ENCODE peak calls at places on chromosomes 2 and 18, in ten cellular contexts. B is transverse colon; X is NCI-H2081 treated with DMSO at 0.1 percent for 48 hours; V is A172; M is SW 1271; L is fibroblast of the conjunctiva; P is NCI-H774; H is GM04504; U is dermis blood vessel endothelial cell; N is stimulated activated CD4-positive, alpha-beta T cell treated with anti-CD3 and anti-CD28 coated beads, Interleukin-2, amount 100 ng/mL, for 24 hours. K is an unnamed sample.

GRCh38 chr2:88212251-88212790 is 42.2 kb downstream of the THNSL2 start:
- DNase-seq in B (no peak), X (no peak), V (no peak), M (no peak), L (no peak), P (no peak), H (peak), U (no peak), N (no peak), K (no peak)

GRCh38 chr2:70790079-70790963 is at the start of gene FIGLA:
- DNase-seq in B (no peak), X (no peak), V (no peak), M (no peak), L (no peak), P (no peak), H (no peak), U (peak), N (peak), K (no peak)

GRCh38 chr18:68826111-68826510 is 28.2 kb downstream of the CCDC102B start:
- DNase-seq in B (no peak), X (no peak), V (no peak), M (no peak), L (no peak), P (no peak), H (peak), U (no peak), N (no peak), K (no peak)

GRCh38 chr2:171627412-171627811 is 59.9 kb upstream of the DYNC1I2 start:
- DNase-seq in B (no peak), X (no peak), V (no peak), M (no peak), L (no peak), P (no peak), H (no peak), U (no peak), N (no peak), K (no peak)

GRCh38 chr2:234135750-234136221 is 85.3 kb downstream of the SPP2 start:
- DNase-seq in B (peak), X (peak), V (peak), M (peak), L (peak), P (peak), H (peak), U (peak), N (peak), K (peak)

GRCh38 chr2:116879646-116880045 is 934.8 kb upstream of the DDX18 start:
- DNase-seq in B (no peak), X (peak), V (no peak), M (no peak), L (no peak), P (no peak), H (no peak), U (no peak), N (no peak), K (no peak)

GRCh38 chr2:231308219-231308618 is 87.3 kb upstream of the B3GNT7 start:
- DNase-seq in B (no peak), X (no peak), V (no peak), M (no peak), L (no peak), P (no peak), H (no peak), U (no peak), N (no peak), K (no peak)

GRCh38 chr2:33275689-33276444 is 200.6 kb upstream of the RASGRP3 start:
- DNase-seq in B (no peak), X (no peak), V (peak), M (peak), L (peak), P (no peak), H (peak), U (peak), N (peak), K (peak)

GRCh38 chr2:46241344-46241743 is 55.9 kb upstream of the EPAS1 start:
- DNase-seq in B (no peak), X (no peak), V (peak), M (no peak), L (no peak), P (no peak), H (no peak), U (peak), N (no peak), K (no peak)

GRCh38 chr2:171579481-171579880 is 57.2 kb downstream of the CYBRD1 start:
- DNase-seq in B (no peak), X (no peak), V (no peak), M (no peak), L (no peak), P (no peak), H (no peak), U (no peak), N (no peak), K (no peak)

GRCh38 chr2:210324458-210324857 is 9.5 kb upstream of the MYL1 start:
- DNase-seq in B (no peak), X (no peak), V (no peak), M (no peak), L (no peak), P (no peak), H (no peak), U (no peak), N (no peak), K (no peak)

GRCh38 chr2:52429740-52430139 is 1337.9 kb upstream of the CHAC2 start:
- DNase-seq in B (no peak), X (no peak), V (no peak), M (no peak), L (no peak), P (no peak), H (no peak), U (no peak), N (no peak), K (no peak)

GRCh38 chr2:188303363-188304031 is 11.8 kb downstream of the GULP1 start:
- DNase-seq in B (no peak), X (no peak), V (peak), M (peak), L (no peak), P (no peak), H (peak), U (peak), N (no peak), K (no peak)

GRCh38 chr2:230664128-230664527 is 48.5 kb upstream of the CAB39 start:
- DNase-seq in B (no peak), X (no peak), V (no peak), M (no peak), L (peak), P (no peak), H (no peak), U (no peak), N (no peak), K (no peak)

GRCh38 chr2:45769786-45770576 is 118.5 kb downstream of the PRKCE start:
- DNase-seq in B (no peak), X (no peak), V (no peak), M (no peak), L (no peak), P (no peak), H (no peak), U (no peak), N (no peak), K (no peak)

GRCh38 chr2:47509981-47510380 is 107.0 kb downstream of the MSH2 start:
- DNase-seq in B (no peak), X (no peak), V (no peak), M (no peak), L (no peak), P (no peak), H (no peak), U (no peak), N (no peak), K (no peak)

GRCh38 chr2:215447056-215447455 is 11.2 kb upstream of the FN1 start:
- DNase-seq in B (no peak), X (no peak), V (no peak), M (no peak), L (no peak), P (no peak), H (no peak), U (no peak), N (no peak), K (no peak)

GRCh38 chr2:19802088-19802806 is 99.5 kb downstream of the TTC32 start:
- DNase-seq in B (no peak), X (no peak), V (no peak), M (no peak), L (no peak), P (no peak), H (no peak), U (no peak), N (no peak), K (no peak)

GRCh38 chr18:12394428-12394827 is 13.3 kb upstream of the PRELID3A start:
- DNase-seq in B (peak), X (no peak), V (no peak), M (no peak), L (no peak), P (no peak), H (no peak), U (peak), N (peak), K (no peak)

GRCh38 chr2:220394433-220394832 is 767.0 kb downstream of the SLC4A3 start:
- DNase-seq in B (no peak), X (no peak), V (peak), M (no peak), L (peak), P (no peak), H (no peak), U (peak), N (no peak), K (peak)

GRCh38 chr2:85539361-85540130 is 578 bp downstream of the MAT2A start:
- DNase-seq in B (peak), X (no peak), V (peak), M (peak), L (peak), P (peak), H (peak), U (peak), N (peak), K (peak)

GRCh38 chr2:37874470-37874869 is 50.6 kb upstream of the RMDN2 start:
- DNase-seq in B (no peak), X (no peak), V (no peak), M (no peak), L (no peak), P (no peak), H (no peak), U (no peak), N (no peak), K (no peak)

GRCh38 chr18:48621815-48622555 is 83.2 kb downstream of the CTIF start:
- DNase-seq in B (no peak), X (no peak), V (peak), M (no peak), L (no peak), P (no peak), H (no peak), U (no peak), N (no peak), K (no peak)

GRCh38 chr18:75350857-75351256 is 76.6 kb downstream of the SMIM21 start:
- DNase-seq in B (peak), X (no peak), V (no peak), M (no peak), L (no peak), P (no peak), H (no peak), U (no peak), N (no peak), K (no peak)

GRCh38 chr2:136801628-136802027 is 36.3 kb downstream of the THSD7B start:
- DNase-seq in B (no peak), X (no peak), V (no peak), M (no peak), L (no peak), P (no peak), H (no peak), U (no peak), N (no peak), K (no peak)

GRCh38 chr2:197137826-197138480 is 172.6 kb downstream of the ANKRD44 start:
- DNase-seq in B (no peak), X (no peak), V (peak), M (peak), L (no peak), P (no peak), H (no peak), U (peak), N (no peak), K (no peak)

GRCh38 chr18:44709297-44710117 is 28.8 kb downstream of the SETBP1 start:
- DNase-seq in B (no peak), X (no peak), V (no peak), M (no peak), L (no peak), P (no peak), H (no peak), U (no peak), N (no peak), K (no peak)

GRCh38 chr2:214265991-214266489 is 144.8 kb upstream of the VWC2L start:
- DNase-seq in B (no peak), X (no peak), V (no peak), M (no peak), L (no peak), P (no peak), H (no peak), U (no peak), N (no peak), K (no peak)

GRCh38 chr2:241129086-241129871 is 20.0 kb downstream of the PASK start:
- DNase-seq in B (no peak), X (no peak), V (no peak), M (no peak), L (no peak), P (no peak), H (no peak), U (no peak), N (no peak), K (no peak)

GRCh38 chr18:57519668-57520424 is 66.7 kb downstream of the FECH start:
- DNase-seq in B (no peak), X (no peak), V (no peak), M (no peak), L (no peak), P (no peak), H (no peak), U (no peak), N (no peak), K (no peak)

GRCh38 chr2:27915874-27916273 is 25.3 kb downstream of the BABAM2 start:
- DNase-seq in B (no peak), X (no peak), V (no peak), M (no peak), L (no peak), P (no peak), H (no peak), U (peak), N (no peak), K (no peak)

GRCh38 chr2:235194836-235195235 is 243.0 kb downstream of the SH3BP4 start:
- DNase-seq in B (no peak), X (no peak), V (no peak), M (no peak), L (no peak), P (no peak), H (no peak), U (no peak), N (no peak), K (no peak)

GRCh38 chr2:164032995-164033394 is 297.2 kb upstream of the FIGN start:
- DNase-seq in B (no peak), X (no peak), V (no peak), M (no peak), L (no peak), P (no peak), H (no peak), U (no peak), N (no peak), K (no peak)

GRCh38 chr18:1995041-1995612 is 576.2 kb downstream of the METTL4 start:
- DNase-seq in B (no peak), X (no peak), V (no peak), M (no peak), L (no peak), P (no peak), H (no peak), U (no peak), N (no peak), K (no peak)

GRCh38 chr18:49698596-49699025 is 114.7 kb downstream of the ACAA2 start:
- DNase-seq in B (no peak), X (no peak), V (no peak), M (no peak), L (no peak), P (no peak), H (no peak), U (no peak), N (no peak), K (no peak)

GRCh38 chr2:63661076-63661475 is 72.3 kb downstream of the MDH1 start:
- DNase-seq in B (no peak), X (no peak), V (peak), M (peak), L (peak), P (no peak), H (peak), U (peak), N (no peak), K (no peak)

GRCh38 chr2:184154438-184154837 is 443.9 kb upstream of the ZNF804A start:
- DNase-seq in B (no peak), X (no peak), V (peak), M (no peak), L (no peak), P (no peak), H (no peak), U (peak), N (no peak), K (no peak)

GRCh38 chr2:127121341-127121740 is 14.4 kb upstream of the BIN1 start:
- DNase-seq in B (no peak), X (no peak), V (no peak), M (no peak), L (no peak), P (no peak), H (no peak), U (no peak), N (no peak), K (no peak)